ENCODE peak calls at places on chromosomes 11 and 22, in five cellular contexts. P, U, V, Z and R are unnamed samples.

GRCh38 chr11:1237128-1237580 is 14.3 kb downstream of the MUC5B start:
- DNase-seq in P (no peak), U (no peak), V (no peak), Z (peak; percentile 26), R (no peak)

GRCh38 chr11:113952588-113952987 is 22.3 kb upstream of the HTR3A start:
- DNase-seq in P (no peak), U (no peak), V (no peak), Z (no peak), R (no peak)

GRCh38 chr11:9615031-9615451 is 41.6 kb downstream of the WEE1 start:
- DNase-seq in P (no peak), U (no peak), V (no peak), Z (no peak), R (no peak)

GRCh38 chr11:118282635-118283310 is 18.7 kb upstream of the MPZL2 start:
- DNase-seq in P (no peak), U (no peak), V (no peak), Z (no peak), R (no peak)

GRCh38 chr11:36165638-36166389 is 123.4 kb downstream of the COMMD9 start:
- DNase-seq in P (no peak), U (no peak), V (peak; percentile 36), Z (no peak), R (peak; percentile 82)

GRCh38 chr11:13772223-13773046 is 104.0 kb downstream of the FAR1 start:
- DNase-seq in P (peak; percentile 58), U (peak; percentile 67), V (peak; percentile 77), Z (peak; percentile 55), R (peak; percentile 67)

GRCh38 chr22:29470159-29470855 is 9.7 kb upstream of the NEFH start:
- DNase-seq in P (peak; percentile 26), U (peak; percentile 62), V (peak; percentile 50), Z (peak; percentile 99), R (peak; percentile 65)

GRCh38 chr11:117921456-117921855 is 7.7 kb downstream of the TMPRSS13 start:
- DNase-seq in P (no peak), U (no peak), V (no peak), Z (no peak), R (no peak)

GRCh38 chr11:8767466-8768142 is 85.0 kb downstream of the RPL27A start:
- DNase-seq in P (no peak), U (no peak), V (no peak), Z (no peak), R (no peak)

GRCh38 chr22:26846645-26847044 is 189.3 kb downstream of the MIAT start:
- DNase-seq in P (no peak), U (no peak), V (no peak), Z (peak; percentile 8), R (no peak)

GRCh38 chr22:47062126-47062525 is 299.7 kb downstream of the TBC1D22A start:
- DNase-seq in P (no peak), U (no peak), V (no peak), Z (no peak), R (no peak)

GRCh38 chr11:112844530-112844929 is 116.7 kb upstream of the NCAM1 start:
- DNase-seq in P (no peak), U (no peak), V (no peak), Z (peak; percentile 22), R (no peak)

GRCh38 chr22:40922484-40923303 is 28.5 kb upstream of the RBX1 start:
- DNase-seq in P (peak; percentile 40), U (peak; percentile 29), V (peak; percentile 81), Z (no peak), R (peak; percentile 71)

GRCh38 chr22:49045276-49045675 is 782.4 kb downstream of the BRD1 start:
- DNase-seq in P (no peak), U (no peak), V (no peak), Z (no peak), R (no peak)

GRCh38 chr11:61996933-61997332 is 29.5 kb upstream of the FTH1 start:
- DNase-seq in P (peak; percentile 69), U (no peak), V (no peak), Z (no peak), R (no peak)

GRCh38 chr11:116653206-116653605 is 119.6 kb downstream of the BUD13 start:
- DNase-seq in P (no peak), U (no peak), V (no peak), Z (no peak), R (no peak)

GRCh38 chr11:19576054-19576453 is 136.6 kb upstream of the NAV2 start:
- DNase-seq in P (no peak), U (no peak), V (peak; percentile 74), Z (no peak), R (no peak)

GRCh38 chr11:43376594-43376993 is 17.9 kb downstream of the TTC17 start:
- DNase-seq in P (peak; percentile 25), U (no peak), V (peak; percentile 86), Z (no peak), R (peak; percentile 27)

GRCh38 chr11:72239296-72239848 is 4.6 kb downstream of the PHOX2A start:
- DNase-seq in P (no peak), U (no peak), V (peak; percentile 47), Z (peak; percentile 64), R (no peak)

GRCh38 chr11:72238492-72239295 is 5.3 kb downstream of the PHOX2A start:
- DNase-seq in P (no peak), U (no peak), V (no peak), Z (no peak), R (no peak)

GRCh38 chr11:72240461-72241289 is 3.3 kb downstream of the PHOX2A start:
- DNase-seq in P (no peak), U (no peak), V (peak; percentile 18), Z (peak; percentile 68), R (no peak)

GRCh38 chr11:72241290-72241781 is 2.6 kb downstream of the PHOX2A start:
- DNase-seq in P (no peak), U (no peak), V (no peak), Z (peak; percentile 53), R (no peak)

DNA sequence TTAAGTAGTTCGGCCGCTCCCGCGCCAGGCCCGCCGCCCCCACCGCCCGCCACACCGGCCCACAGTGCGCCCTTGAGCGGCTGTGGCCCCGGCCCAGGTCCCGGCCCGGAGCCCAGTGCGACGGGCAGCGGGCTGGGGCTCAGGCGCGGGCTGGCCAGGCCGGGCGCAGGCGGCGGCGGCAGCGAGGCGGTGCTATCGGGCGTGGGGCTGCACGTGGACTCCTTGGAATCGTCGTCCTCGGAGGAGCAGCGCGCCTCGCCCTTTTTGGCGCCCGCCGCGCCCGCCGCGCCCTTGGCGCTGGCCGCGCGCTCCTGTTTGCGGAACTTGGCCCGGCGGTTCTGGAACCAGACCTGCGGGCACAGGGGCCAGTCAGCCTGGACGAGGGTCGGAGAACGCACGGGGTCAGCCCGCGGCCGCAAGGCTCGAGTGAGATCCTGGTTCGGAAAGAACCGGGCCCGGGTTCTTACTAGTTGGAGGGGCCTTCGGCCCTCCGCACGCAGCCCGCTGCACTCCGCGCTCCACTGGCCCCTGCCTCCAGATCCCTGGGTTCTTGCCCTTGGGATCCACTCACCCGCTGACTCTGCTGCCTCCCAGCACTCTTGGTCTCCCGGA is 4.0 kb downstream of the PHOX2A start:
- DNase-seq in P (no peak), U (no peak), V (peak; percentile 26), Z (peak; percentile 73), R (peak; percentile 35)
- TF ChIP-seq EZH2 in P (no peak), U (no peak), V (peak; percentile 27), Z (peak; percentile 95), R (peak; percentile 59)

GRCh38 chr11:67373916-67374570 is 645 bp upstream of the CLCF1 start:
- DNase-seq in P (peak; percentile 82), U (peak; percentile 93), V (peak; percentile 98), Z (peak; percentile 78), R (peak; percentile 57)

GRCh38 chr11:67376421-67376820 is 3.0 kb upstream of the CLCF1 start:
- DNase-seq in P (no peak), U (no peak), V (no peak), Z (no peak), R (no peak)

GRCh38 chr11:67374571-67375276 is 1.3 kb upstream of the CLCF1 start:
- DNase-seq in P (no peak), U (no peak), V (no peak), Z (peak; percentile 63), R (no peak)

GRCh38 chr11:67376022-67376386 is 2.6 kb upstream of the CLCF1 start:
- DNase-seq in P (no peak), U (no peak), V (no peak), Z (no peak), R (no peak)

DNA sequence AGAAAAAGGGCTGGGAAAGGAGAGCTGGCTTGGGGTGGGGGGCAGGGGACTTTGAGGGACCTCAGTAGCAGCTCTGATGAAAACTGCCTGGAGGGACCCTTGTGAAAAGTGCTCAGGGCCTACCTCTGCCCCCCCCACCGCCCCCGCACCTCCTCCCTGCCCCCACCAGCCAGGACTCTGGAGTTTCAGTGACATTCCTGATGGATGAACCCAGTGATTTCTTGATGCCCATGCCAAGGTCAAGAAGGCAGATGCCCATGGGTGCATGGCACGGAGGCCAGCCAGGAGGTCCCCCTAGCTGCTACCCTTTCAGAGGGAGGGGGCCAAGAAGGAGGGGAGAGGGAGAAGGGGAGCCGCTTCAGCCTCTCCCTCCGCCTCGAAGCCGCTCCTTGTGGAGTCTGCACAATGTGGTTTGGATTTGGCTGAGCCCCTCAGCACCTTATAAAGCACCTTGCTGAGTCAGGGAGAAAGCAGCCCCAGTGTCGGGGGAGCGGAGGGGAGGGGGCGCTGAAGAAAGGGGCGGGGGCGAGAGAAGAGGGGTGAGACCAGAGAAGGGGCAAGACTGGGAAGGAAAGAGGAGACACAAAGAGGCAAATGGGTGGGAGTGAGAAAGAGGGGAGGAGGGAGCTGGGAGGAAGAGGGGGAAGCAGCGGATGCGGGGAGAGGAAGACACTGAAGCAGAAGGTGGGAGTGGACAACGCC is 2.1 kb upstream of the CLCF1 start:
- DNase-seq in P (no peak), U (no peak), V (no peak), Z (peak; percentile 62), R (no peak)
- TF ChIP-seq EZH2 in P (no peak), U (no peak), V (no peak), Z (no peak), R (no peak)

DNA sequence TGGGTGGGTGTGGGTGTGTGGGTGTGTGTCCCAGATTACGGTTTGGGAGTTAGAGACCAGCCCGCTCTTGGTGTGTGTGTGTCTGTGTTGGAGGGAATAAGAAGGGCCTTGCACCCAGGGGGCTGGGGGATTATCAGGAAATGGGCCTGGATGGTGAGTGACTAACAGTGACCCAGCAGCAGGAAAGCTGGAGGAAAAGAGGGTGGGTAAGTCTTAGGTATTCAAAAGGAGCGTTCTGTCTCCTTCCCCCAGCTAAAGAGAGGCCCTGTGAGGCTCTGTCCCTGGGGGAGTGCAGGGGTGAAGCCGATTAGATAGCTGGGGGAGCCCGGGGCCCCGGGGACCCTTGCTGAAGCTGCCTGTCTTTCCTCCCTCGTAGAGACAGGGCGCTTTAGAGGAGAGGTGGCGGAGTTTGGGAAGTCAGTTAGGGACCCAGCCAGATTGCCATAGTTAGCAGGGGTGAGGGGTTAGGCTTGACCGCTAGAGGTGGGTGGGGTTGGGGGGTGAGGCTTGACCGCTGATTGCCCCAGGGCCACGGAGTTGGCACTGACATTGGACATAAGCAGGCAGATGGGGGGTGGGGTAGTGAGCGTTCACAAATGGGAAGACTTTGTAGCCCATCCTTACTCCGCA is 1.5 kb downstream of the OAF start:
- DNase-seq in P (no peak), U (no peak), V (no peak), Z (no peak), R (no peak)
- TF ChIP-seq EZH2 in P (no peak), U (no peak), V (no peak), Z (no peak), R (no peak)

GRCh38 chr22:19167106-19167869 is 11.2 kb downstream of the SLC25A1 start:
- DNase-seq in P (no peak), U (no peak), V (no peak), Z (no peak), R (no peak)

GRCh38 chr22:19166421-19166820 is 12.1 kb downstream of the SLC25A1 start:
- DNase-seq in P (no peak), U (no peak), V (no peak), Z (no peak), R (no peak)

GRCh38 chr22:19169947-19170318 is 8.6 kb downstream of the SLC25A1 start:
- DNase-seq in P (no peak), U (no peak), V (no peak), Z (no peak), R (no peak)

GRCh38 chr22:19168088-19168890 is 10.2 kb downstream of the SLC25A1 start:
- DNase-seq in P (no peak), U (no peak), V (no peak), Z (no peak), R (no peak)

GRCh38 chr22:19169002-19169946 is 9.3 kb downstream of the SLC25A1 start:
- DNase-seq in P (no peak), U (no peak), V (no peak), Z (peak; percentile 68), R (no peak)
- TF ChIP-seq EZH2 in P (no peak), U (no peak), V (peak; percentile 55), Z (peak; percentile 73), R (peak; percentile 84)